ENCODE peak calls at places on chromosomes 6 and 20, in seven cellular contexts. One of them, this sample, is unnamed.

GRCh38 chr6:159201336-159201735 is 32.1 kb downstream of the FNDC1 start:
- DNase-seq in PC-3: no peak
- DNase-seq in ovary: no peak
- DNase-seq in lower lobe of right lung: no peak
- DNase-seq in SJSA1: no peak
- DNase-seq in kidney: no peak
- DNase-seq in CD8-positive, alpha-beta T cell: no peak
- DNase-seq in this sample: no peak

GRCh38 chr6:89302936-89303335 is 12.2 kb downstream of the GABRR2 start:
- DNase-seq in lower lobe of right lung: no peak
- DNase-seq in PC-3: no peak
- DNase-seq in ovary: no peak
- DNase-seq in kidney: no peak
- DNase-seq in SJSA1: no peak
- DNase-seq in CD8-positive, alpha-beta T cell: no peak
- DNase-seq in this sample: no peak

GRCh38 chr6:127918506-127919427 is 17.9 kb upstream of the THEMIS start:
- DNase-seq in PC-3: no peak
- DNase-seq in SJSA1: no peak
- DNase-seq in ovary: no peak
- DNase-seq in CD8-positive, alpha-beta T cell: no peak
- DNase-seq in lower lobe of right lung: no peak
- DNase-seq in kidney: no peak
- DNase-seq in this sample: no peak

GRCh38 chr6:160221423-160221822 is 37.2 kb downstream of the SLC22A2 start:
- DNase-seq in lower lobe of right lung: no peak
- DNase-seq in PC-3: peak; percentile 22
- DNase-seq in kidney: no peak
- DNase-seq in SJSA1: no peak
- DNase-seq in ovary: no peak
- DNase-seq in CD8-positive, alpha-beta T cell: no peak
- DNase-seq in this sample: no peak

GRCh38 chr20:38304845-38305447 is 990 bp downstream of the BPI start:
- DNase-seq in CD8-positive, alpha-beta T cell: no peak
- DNase-seq in lower lobe of right lung: peak; percentile 75
- DNase-seq in ovary: no peak
- DNase-seq in PC-3: peak; percentile 64
- DNase-seq in SJSA1: peak; percentile 63
- DNase-seq in kidney: no peak
- DNase-seq in this sample: peak; percentile 73

GRCh38 chr6:80215063-80215462 is 108.6 kb downstream of the BCKDHB start:
- DNase-seq in CD8-positive, alpha-beta T cell: no peak
- DNase-seq in lower lobe of right lung: no peak
- DNase-seq in SJSA1: no peak
- DNase-seq in kidney: no peak
- DNase-seq in PC-3: no peak
- DNase-seq in ovary: no peak
- DNase-seq in this sample: no peak

GRCh38 chr6:113481441-113481840 is 375.7 kb upstream of the MARCKS start:
- DNase-seq in CD8-positive, alpha-beta T cell: no peak
- DNase-seq in ovary: no peak
- DNase-seq in kidney: no peak
- DNase-seq in SJSA1: no peak
- DNase-seq in lower lobe of right lung: no peak
- DNase-seq in PC-3: no peak
- DNase-seq in this sample: no peak

GRCh38 chr6:125728739-125729138 is 20.7 kb upstream of the HEY2 start:
- DNase-seq in SJSA1: no peak
- DNase-seq in lower lobe of right lung: no peak
- DNase-seq in ovary: no peak
- DNase-seq in PC-3: no peak
- DNase-seq in CD8-positive, alpha-beta T cell: no peak
- DNase-seq in kidney: no peak
- DNase-seq in this sample: no peak

GRCh38 chr20:952196-952795 is 36.2 kb upstream of the ANGPT4 start:
- DNase-seq in SJSA1: no peak
- DNase-seq in ovary: no peak
- DNase-seq in kidney: no peak
- DNase-seq in lower lobe of right lung: no peak
- DNase-seq in CD8-positive, alpha-beta T cell: no peak
- DNase-seq in PC-3: no peak
- DNase-seq in this sample: no peak

GRCh38 chr20:24700166-24700860 is 230.9 kb downstream of the SYNDIG1 start:
- DNase-seq in CD8-positive, alpha-beta T cell: no peak
- DNase-seq in SJSA1: no peak
- DNase-seq in PC-3: no peak
- DNase-seq in lower lobe of right lung: no peak
- DNase-seq in kidney: no peak
- DNase-seq in ovary: no peak
- DNase-seq in this sample: peak; percentile 29

GRCh38 chr20:62142252-62143117 is 709 bp downstream of the PSMA7 start:
- DNase-seq in PC-3: no peak
- DNase-seq in SJSA1: no peak
- DNase-seq in lower lobe of right lung: no peak
- DNase-seq in CD8-positive, alpha-beta T cell: no peak
- DNase-seq in kidney: no peak
- DNase-seq in ovary: no peak
- DNase-seq in this sample: no peak

GRCh38 chr6:26216015-26216885 is 129.0 kb downstream of the HFE start:
- DNase-seq in lower lobe of right lung: no peak
- DNase-seq in ovary: peak; percentile 82
- DNase-seq in CD8-positive, alpha-beta T cell: peak; percentile 65
- DNase-seq in kidney: no peak
- DNase-seq in SJSA1: peak; percentile 88
- DNase-seq in PC-3: peak; percentile 99
- DNase-seq in this sample: no peak

GRCh38 chr6:8736046-8736877 is 300.9 kb upstream of the SLC35B3 start:
- DNase-seq in SJSA1: no peak
- DNase-seq in lower lobe of right lung: no peak
- DNase-seq in CD8-positive, alpha-beta T cell: no peak
- DNase-seq in ovary: no peak
- DNase-seq in PC-3: no peak
- DNase-seq in kidney: no peak
- DNase-seq in this sample: no peak

GRCh38 chr6:136426627-136427377 is 123.4 kb downstream of the MAP7 start:
- DNase-seq in CD8-positive, alpha-beta T cell: no peak
- DNase-seq in SJSA1: no peak
- DNase-seq in PC-3: no peak
- DNase-seq in lower lobe of right lung: no peak
- DNase-seq in ovary: no peak
- DNase-seq in kidney: no peak
- DNase-seq in this sample: no peak

GRCh38 chr6:107106165-107106564 is 9.2 kb downstream of the BEND3 start:
- DNase-seq in SJSA1: no peak
- DNase-seq in ovary: no peak
- DNase-seq in kidney: no peak
- DNase-seq in CD8-positive, alpha-beta T cell: no peak
- DNase-seq in PC-3: no peak
- DNase-seq in lower lobe of right lung: no peak
- DNase-seq in this sample: no peak

GRCh38 chr6:12987783-12988182 is 271.2 kb downstream of the PHACTR1 start:
- DNase-seq in ovary: no peak
- DNase-seq in PC-3: no peak
- DNase-seq in lower lobe of right lung: no peak
- DNase-seq in SJSA1: no peak
- DNase-seq in kidney: no peak
- DNase-seq in CD8-positive, alpha-beta T cell: no peak
- DNase-seq in this sample: no peak

GRCh38 chr6:152648090-152648489 is 10.9 kb upstream of the SYNE1 start:
- DNase-seq in CD8-positive, alpha-beta T cell: no peak
- DNase-seq in ovary: no peak
- DNase-seq in kidney: no peak
- DNase-seq in PC-3: no peak
- DNase-seq in lower lobe of right lung: no peak
- DNase-seq in SJSA1: no peak
- DNase-seq in this sample: no peak

GRCh38 chr6:42079941-42080464 is 29.7 kb downstream of the TAF8 start:
- DNase-seq in lower lobe of right lung: no peak
- DNase-seq in kidney: no peak
- DNase-seq in ovary: no peak
- DNase-seq in CD8-positive, alpha-beta T cell: no peak
- DNase-seq in PC-3: no peak
- DNase-seq in SJSA1: no peak
- DNase-seq in this sample: no peak

GRCh38 chr6:42078391-42078790 is 28.1 kb downstream of the TAF8 start:
- DNase-seq in kidney: no peak
- DNase-seq in ovary: no peak
- DNase-seq in SJSA1: no peak
- DNase-seq in CD8-positive, alpha-beta T cell: no peak
- DNase-seq in PC-3: no peak
- DNase-seq in lower lobe of right lung: no peak
- DNase-seq in this sample: peak; percentile 35

GRCh38 chr6:42071881-42072583 is 21.7 kb downstream of the TAF8 start:
- DNase-seq in SJSA1: no peak
- DNase-seq in kidney: no peak
- DNase-seq in ovary: no peak
- DNase-seq in CD8-positive, alpha-beta T cell: no peak
- DNase-seq in PC-3: no peak
- DNase-seq in lower lobe of right lung: no peak
- DNase-seq in this sample: no peak

GRCh38 chr6:42073287-42073686 is 23.0 kb downstream of the TAF8 start:
- DNase-seq in PC-3: no peak
- DNase-seq in ovary: no peak
- DNase-seq in SJSA1: no peak
- DNase-seq in lower lobe of right lung: no peak
- DNase-seq in CD8-positive, alpha-beta T cell: no peak
- DNase-seq in kidney: no peak
- DNase-seq in this sample: no peak

DNA sequence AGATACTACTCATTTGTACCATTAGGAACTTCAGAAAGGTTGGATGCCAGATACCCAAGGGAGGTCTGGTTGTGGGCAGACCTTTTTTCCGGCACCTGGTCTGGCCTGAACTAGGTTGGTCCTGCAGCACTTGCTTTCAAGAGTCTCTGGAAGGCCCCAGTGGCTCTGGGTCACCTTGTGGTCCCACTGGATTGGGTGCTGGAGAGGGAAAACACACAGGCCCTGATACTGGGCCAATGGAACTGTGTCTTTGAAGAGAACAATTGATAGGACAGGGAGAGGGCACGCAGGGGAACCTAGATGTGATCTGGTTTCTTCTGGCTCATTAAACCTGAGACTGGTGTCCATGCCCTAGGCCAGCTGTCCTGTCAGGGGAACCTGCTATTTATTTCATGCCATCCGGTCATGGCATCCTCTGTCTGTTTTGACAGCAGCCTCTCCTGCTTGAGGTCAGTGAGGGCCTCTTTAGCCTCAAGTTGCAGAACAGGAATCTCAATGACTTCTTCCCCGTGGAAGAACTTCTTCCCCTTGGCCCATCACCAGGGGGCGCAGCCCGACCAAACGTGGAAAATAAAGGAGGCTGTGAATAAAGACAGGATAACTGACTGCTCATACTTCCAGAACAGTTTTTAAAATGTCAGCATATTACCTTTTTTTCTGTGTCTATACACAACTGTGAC is 25.0 kb downstream of the TAF8 start:
- DNase-seq in CD8-positive, alpha-beta T cell: peak; percentile 25
- DNase-seq in lower lobe of right lung: peak; percentile 84
- DNase-seq in PC-3: peak; percentile 93
- DNase-seq in ovary: peak; percentile 80
- DNase-seq in SJSA1: peak; percentile 75
- DNase-seq in kidney: peak; percentile 91
- DNase-seq in this sample: peak; percentile 90
- H3K36me3 ChIP-seq in CD8-positive, alpha-beta T cell: peaks cover 42% of the 10 kb centered on the region
- H3K36me3 ChIP-seq in lower lobe of right lung: peaks cover 93% of the 10 kb centered on the region
- H3K36me3 ChIP-seq in PC-3: peaks cover 4% of the 10 kb centered on the region
- H3K36me3 ChIP-seq in ovary: no peaks in the 10 kb centered on the region
- H3K36me3 ChIP-seq in SJSA1: peaks cover 31% of the 10 kb centered on the region
- H3K36me3 ChIP-seq in kidney: peaks cover 40% of the 10 kb centered on the region
- H3K36me3 ChIP-seq in this sample: peaks cover 64% of the 10 kb centered on the region

DNA sequence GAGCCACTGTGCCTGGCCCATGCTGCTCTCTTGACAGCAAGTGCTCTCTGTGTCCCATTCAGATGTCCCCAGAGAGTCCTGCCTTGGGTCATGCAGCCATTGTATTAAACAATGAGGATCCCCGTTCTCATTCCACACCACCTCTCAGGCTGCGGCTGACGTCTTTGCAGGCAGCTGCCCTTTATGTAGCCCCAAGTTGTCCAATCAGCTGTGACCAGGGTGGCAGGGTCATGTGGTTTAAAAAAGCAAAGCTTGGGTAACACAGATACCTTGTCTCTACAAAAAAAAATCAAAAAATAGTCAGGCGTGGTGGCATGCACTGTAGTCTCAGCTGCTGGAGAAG is 13.2 kb downstream of the GCNT2 start:
- DNase-seq in lower lobe of right lung: no peak
- DNase-seq in kidney: no peak
- DNase-seq in PC-3: no peak
- DNase-seq in CD8-positive, alpha-beta T cell: no peak
- DNase-seq in ovary: no peak
- DNase-seq in SJSA1: no peak
- DNase-seq in this sample: no peak
- H3K4me1 ChIP-seq in lower lobe of right lung: peaks cover 49% of the 10 kb centered on the region
- H3K4me1 ChIP-seq in kidney: peaks cover 13% of the 10 kb centered on the region
- H3K4me1 ChIP-seq in PC-3: peaks cover 18% of the 10 kb centered on the region
- H3K4me1 ChIP-seq in CD8-positive, alpha-beta T cell: peaks cover 35% of the 10 kb centered on the region
- H3K4me1 ChIP-seq in ovary: no peaks in the 10 kb centered on the region
- H3K4me1 ChIP-seq in SJSA1: peaks cover 14% of the 10 kb centered on the region
- H3K4me1 ChIP-seq in this sample: peaks cover 23% of the 10 kb centered on the region

DNA sequence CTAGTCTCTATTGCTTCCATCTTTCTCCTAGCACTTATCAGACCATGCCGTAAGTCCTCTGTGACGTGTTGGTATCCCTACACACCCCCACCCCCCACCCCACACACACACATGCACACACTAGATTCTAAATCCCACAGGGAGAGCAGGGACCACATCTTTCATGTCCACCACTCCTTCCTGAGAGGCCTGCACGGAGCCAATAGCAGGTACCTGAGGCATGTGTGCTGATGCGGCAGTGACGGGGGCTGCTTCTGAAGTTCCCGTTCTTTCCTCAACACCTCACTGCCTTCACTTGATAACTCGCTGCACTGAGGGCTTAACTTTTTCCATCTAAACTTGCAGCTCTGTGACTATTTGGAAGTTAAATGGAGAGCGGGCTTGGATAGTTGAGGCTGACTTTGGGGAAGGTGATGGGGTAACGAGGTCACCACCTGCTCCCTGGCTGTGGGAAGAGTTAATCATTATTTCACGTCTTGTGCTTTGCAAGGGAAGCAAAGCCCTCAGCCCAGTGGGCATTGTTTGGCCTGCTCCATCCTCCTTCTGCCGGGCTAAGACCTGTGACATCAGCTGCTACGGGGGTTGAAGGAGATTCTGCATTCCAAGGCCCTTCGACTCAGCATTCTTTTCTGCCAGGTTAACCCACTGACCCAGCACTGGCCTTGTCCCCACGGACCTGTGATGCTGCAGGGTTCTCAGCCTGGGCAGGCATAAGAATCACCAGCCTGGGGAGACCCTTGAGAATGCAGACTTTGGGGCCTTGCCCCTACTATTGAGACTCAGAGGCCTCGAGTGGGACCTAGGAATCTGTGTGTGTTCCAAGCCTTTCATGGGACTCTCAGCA is 187.8 kb downstream of the ANKRD60 start:
- DNase-seq in lower lobe of right lung: no peak
- DNase-seq in kidney: no peak
- DNase-seq in SJSA1: no peak
- DNase-seq in PC-3: no peak
- DNase-seq in CD8-positive, alpha-beta T cell: no peak
- DNase-seq in ovary: no peak
- DNase-seq in this sample: no peak
- H3K36me3 ChIP-seq in lower lobe of right lung: no peaks in the 10 kb centered on the region
- H3K36me3 ChIP-seq in kidney: no peaks in the 10 kb centered on the region
- H3K36me3 ChIP-seq in SJSA1: no peaks in the 10 kb centered on the region
- H3K36me3 ChIP-seq in PC-3: no peaks in the 10 kb centered on the region
- H3K36me3 ChIP-seq in CD8-positive, alpha-beta T cell: no peaks in the 10 kb centered on the region
- H3K36me3 ChIP-seq in ovary: no peaks in the 10 kb centered on the region
- H3K36me3 ChIP-seq in this sample: no peaks in the 10 kb centered on the region

GRCh38 chr20:51131806-51132205 is 108.9 kb upstream of the KCNG1 start:
- DNase-seq in lower lobe of right lung: no peak
- DNase-seq in kidney: no peak
- DNase-seq in SJSA1: no peak
- DNase-seq in PC-3: no peak
- DNase-seq in CD8-positive, alpha-beta T cell: no peak
- DNase-seq in ovary: no peak
- DNase-seq in this sample: no peak
- H3K4me1 ChIP-seq in lower lobe of right lung: no peaks in the 10 kb centered on the region
- H3K4me1 ChIP-seq in kidney: no peaks in the 10 kb centered on the region
- H3K4me1 ChIP-seq in SJSA1: peaks cover 16% of the 10 kb centered on the region
- H3K4me1 ChIP-seq in PC-3: peaks cover 36% of the 10 kb centered on the region
- H3K4me1 ChIP-seq in CD8-positive, alpha-beta T cell: no peaks in the 10 kb centered on the region
- H3K4me1 ChIP-seq in ovary: no peaks in the 10 kb centered on the region
- H3K4me1 ChIP-seq in this sample: no peaks in the 10 kb centered on the region

This sample was measured in upper lobe of right lung.